ENCODE peak calls at places on chromosomes 1 and 21, in nine cellular contexts. P is left lung; M is heart right ventricle; F is activated CD4-positive, CD25-positive, alpha-beta regulatory T cell treated with anti-CD3 and anti-CD28 coated beads, Interleukin-2, amount 50 U/mL, for 24 hours; G is effector memory CD8-positive, alpha-beta T cell; N is CD4-positive, alpha-beta T cell; L is lung; D is activated naive CD4-positive, alpha-beta T cell treated with anti-CD3 and anti-CD28 coated beads, Interleukin-2, amount 50 U/mL, for 72 hours; I is HCT116. A is an unnamed sample.
A peak's percentile ranks its signal among the peaks of the same experiment; 100 is the strongest.

GRCh38 chr1:110982320-110982719 is 18.6 kb upstream of the LRIF1 start:
- ATAC-seq in P (no peak), M (no peak), F (no peak), G (peak; percentile 100), N (no peak), L (no peak), D (no peak), I (no peak), A (no peak)

GRCh38 chr1:35883681-35884155 is 709 bp downstream of the AGO1 start:
- ATAC-seq in P (peak; percentile 42), M (peak; percentile 20), F (no peak), G (no peak), N (no peak), L (peak; percentile 29), D (peak; percentile 39), I (peak; percentile 44), A (peak; percentile 38)

GRCh38 chr1:34129630-34130029 is 35.4 kb downstream of the CSMD2 start:
- ATAC-seq in P (no peak), M (no peak), F (no peak), G (no peak), N (no peak), L (no peak), D (no peak), I (peak; percentile 76), A (no peak)

GRCh38 chr21:45094412-45094811 is 20.0 kb downstream of the ADARB1 start:
- ATAC-seq in P (peak; percentile 22), M (peak; percentile 40), F (no peak), G (no peak), N (no peak), L (no peak), D (no peak), I (no peak), A (no peak)

GRCh38 chr1:35115459-35116383 is 36.5 kb downstream of the ZMYM1 start:
- ATAC-seq in P (no peak), M (no peak), F (no peak), G (peak; percentile 99), N (no peak), L (no peak), D (no peak), I (no peak), A (no peak)

GRCh38 chr1:54989968-54990810 is 8.5 kb upstream of the BSND start:
- ATAC-seq in P (no peak), M (peak; percentile 52), F (no peak), G (no peak), N (no peak), L (no peak), D (no peak), I (no peak), A (no peak)

GRCh38 chr1:243742814-243743213 is 107.2 kb downstream of the AKT3 start:
- ATAC-seq in P (no peak), M (no peak), F (no peak), G (no peak), N (no peak), L (no peak), D (no peak), I (no peak), A (no peak)

GRCh38 chr1:205971082-205971481 is 27.8 kb upstream of the SLC26A9 start:
- ATAC-seq in P (no peak), M (no peak), F (no peak), G (no peak), N (no peak), L (no peak), D (no peak), I (no peak), A (no peak)

GRCh38 chr1:157099633-157100009 is at the start of gene ETV3L:
- ATAC-seq in P (peak; percentile 66), M (peak; percentile 28), F (no peak), G (peak; percentile 24), N (no peak), L (no peak), D (no peak), I (no peak), A (no peak)

GRCh38 chr1:165265196-165265838 is 91.2 kb downstream of the LMX1A start:
- ATAC-seq in P (no peak), M (no peak), F (no peak), G (no peak), N (no peak), L (no peak), D (no peak), I (no peak), A (no peak)

GRCh38 chr1:171828794-171829193 is 12.5 kb upstream of the DNM3 start:
- ATAC-seq in P (no peak), M (no peak), F (no peak), G (no peak), N (no peak), L (no peak), D (peak; percentile 28), I (no peak), A (no peak)